ENCODE peak calls at places on chromosome 1, in eight cellular contexts. L is K562; K is PC-3; E is progenitor cell of endocrine pancreas; T is lower lobe of right lung; X is CD8-positive, alpha-beta T cell; B is fibroblast of pulmonary artery; Y is fibroblast of mammary gland. I is an unnamed sample.

GRCh38 chr1:225877570-225877969 is 4.6 kb downstream of the TMEM63A start:
- DNase-seq in L (peak; percentile 75), K (peak; percentile 58), Y (peak; percentile 38), B (peak; percentile 59), E (no peak), X (no peak), T (peak; percentile 54), I (peak; percentile 64)

GRCh38 chr1:12601690-12602632 is 16.0 kb downstream of the DHRS3 start:
- DNase-seq in T (no peak), L (peak; percentile 80), E (no peak), K (peak; percentile 66), X (no peak), Y (peak; percentile 98), B (no peak), I (no peak)

GRCh38 chr1:34500451-34500850 is 254.4 kb upstream of the GJB5 start:
- DNase-seq in L (peak; percentile 12), B (peak; percentile 1), E (peak; percentile 74), X (no peak), Y (no peak), K (peak; percentile 20), T (peak; percentile 47), I (peak; percentile 16)

GRCh38 chr1:36737767-36738166 is 255.1 kb upstream of the CSF3R start:
- DNase-seq in Y (no peak), E (no peak), X (no peak), B (no peak), L (no peak), K (no peak), T (no peak), I (no peak)

GRCh38 chr1:48036693-48037386 is 39.7 kb upstream of the TRABD2B start:
- DNase-seq in E (no peak), K (peak; percentile 36), Y (peak; percentile 83), X (no peak), B (no peak), T (no peak), L (no peak), I (no peak)

GRCh38 chr1:166111430-166111829 is 55.4 kb downstream of the FAM78B start:
- DNase-seq in T (no peak), B (no peak), K (no peak), X (no peak), Y (no peak), L (no peak), E (no peak), I (no peak)

GRCh38 chr1:215793210-215793609 is 226.1 kb downstream of the KCTD3 start:
- DNase-seq in T (no peak), K (peak; percentile 81), Y (peak; percentile 85), E (no peak), L (no peak), X (no peak), B (peak; percentile 62), I (peak; percentile 62)

GRCh38 chr1:232600430-232601258 is 29.3 kb downstream of the SIPA1L2 start:
- DNase-seq in L (no peak), Y (no peak), B (no peak), T (no peak), E (no peak), X (no peak), K (no peak), I (no peak)

GRCh38 chr1:62716397-62716796 is 28.2 kb upstream of the DOCK7 start:
- DNase-seq in Y (no peak), X (no peak), T (no peak), E (no peak), B (peak; percentile 10), K (no peak), L (no peak), I (peak; percentile 69)

GRCh38 chr1:14661220-14661619 is 62.7 kb downstream of the KAZN start:
- DNase-seq in X (no peak), B (peak; percentile 23), K (no peak), E (no peak), Y (peak; percentile 27), L (no peak), T (no peak), I (no peak)

GRCh38 chr1:161226320-161226711 is 456 bp downstream of the TOMM40L start:
- DNase-seq in B (no peak), K (peak; percentile 9), Y (no peak), L (peak; percentile 47), T (no peak), E (no peak), X (no peak), I (peak; percentile 27)

GRCh38 chr1:43976890-43977289 is 2.1 kb upstream of the B4GALT2 start:
- DNase-seq in L (no peak), T (no peak), X (no peak), K (no peak), E (no peak), Y (no peak), B (no peak), I (no peak)

GRCh38 chr1:209853677-209854076 is 25.9 kb downstream of the UTP25 start:
- DNase-seq in L (no peak), Y (no peak), B (no peak), E (no peak), K (no peak), X (no peak), T (no peak), I (no peak)

GRCh38 chr1:85321237-85321964 is 45.0 kb upstream of the BCL10 start:
- DNase-seq in Y (peak; percentile 91), T (no peak), L (no peak), E (no peak), X (no peak), K (peak; percentile 72), B (no peak), I (no peak)

GRCh38 chr1:81113688-81114087 is 687.0 kb upstream of the ADGRL2 start:
- DNase-seq in L (no peak), T (no peak), E (no peak), B (peak; percentile 41), K (peak; percentile 60), X (no peak), Y (peak; percentile 28), I (no peak)

GRCh38 chr1:234605493-234605982 is 4.4 kb downstream of the IRF2BP2 start:
- DNase-seq in E (no peak), B (no peak), K (no peak), Y (no peak), L (no peak), T (no peak), X (no peak), I (no peak)

GRCh38 chr1:108636876-108637275 is 24.0 kb downstream of the HENMT1 start:
- DNase-seq in K (no peak), T (no peak), B (no peak), Y (peak; percentile 58), X (no peak), L (no peak), E (no peak), I (peak; percentile 45)

GRCh38 chr1:5909576-5910275 is 82.5 kb downstream of the NPHP4 start:
- DNase-seq in T (no peak), Y (no peak), B (no peak), X (no peak), E (no peak), L (no peak), K (no peak), I (no peak)

GRCh38 chr1:182391028-182391361 is 595 bp downstream of the GLUL start:
- DNase-seq in B (no peak), E (no peak), T (peak; percentile 48), X (peak; percentile 21), Y (no peak), K (no peak), L (no peak), I (no peak)
- TF ChIP-seq CTCF in B (no peak), E (peak; percentile 34), T (peak; percentile 34), X (no peak), Y (no peak), K (no peak), L (no peak), I (peak; percentile 3)

GRCh38 chr1:228109073-228109961 is at the start of gene MRPL55:
- DNase-seq in K (peak; percentile 100), T (peak; percentile 97), Y (peak; percentile 93), E (peak; percentile 99), X (peak; percentile 97), B (peak; percentile 97), L (peak; percentile 99), I (peak; percentile 99)
- TF ChIP-seq CTCF in K (peak; percentile 37), T (no peak), Y (no peak), E (peak; percentile 28), X (no peak), B (no peak), L (no peak), I (no peak)

GRCh38 chr1:15758953-15759661 is 512 bp downstream of the FBLIM1 start:
- DNase-seq in E (no peak), X (no peak), L (no peak), K (no peak), Y (no peak), B (no peak), T (no peak), I (no peak)
- TF ChIP-seq CTCF in E (no peak), X (no peak), L (no peak), K (no peak), Y (no peak), B (no peak), T (no peak), I (no peak)

GRCh38 chr1:143611159-143611558 is 360.6 kb downstream of the FAM72C start:
- DNase-seq in Y (peak; percentile 7), E (no peak), X (no peak), K (no peak), L (peak; percentile 20), B (peak; percentile 1), T (no peak), I (peak; percentile 37)
- TF ChIP-seq CTCF in Y (peak; percentile 24), E (no peak), X (no peak), K (peak; percentile 28), L (peak; percentile 52), B (no peak), T (no peak), I (peak; percentile 16)